ENCODE peak calls at places on chromosomes 16 and 17, in five cellular contexts. B is Peyer's patch, Y is K562, I is testis, Z is endothelial cell of umbilical vein. V is an unnamed sample.

GRCh38 chr16:67199011-67199807 is at the start of gene ELMO3:
- DNase-seq in Y (no peak), Z (no peak), B (peak), I (peak), V (no peak)

GRCh38 chr16:4371481-4372314 is at the start of gene VASN:
- DNase-seq in Z (peak), Y (peak), B (peak), I (peak), V (peak)

GRCh38 chr16:82311528-82311927 is 141.5 kb upstream of the MPHOSPH6 start:
- DNase-seq in Z (no peak), Y (no peak), I (no peak), B (no peak), V (no peak)

GRCh38 chr16:58138852-58139251 is 9.7 kb upstream of the CFAP20 start:
- DNase-seq in I (no peak), Y (no peak), B (no peak), Z (no peak), V (no peak)

GRCh38 chr17:79045830-79046500 is 22.0 kb downstream of the C1QTNF1 start:
- DNase-seq in Y (peak), Z (peak), I (peak), B (peak), V (peak)

GRCh38 chr17:18916816-18917496 is 35.0 kb upstream of the SLC5A10 start:
- DNase-seq in I (no peak), B (no peak), Y (no peak), Z (no peak), V (no peak)

GRCh38 chr17:59287452-59287851 is 44.0 kb upstream of the YPEL2 start:
- DNase-seq in Z (peak), I (no peak), Y (peak), B (no peak), V (no peak)

GRCh38 chr17:29140051-29140582 is 40.1 kb downstream of the MYO18A start:
- DNase-seq in I (peak), Y (peak), Z (peak), B (peak), V (peak)

GRCh38 chr16:3115561-3115960 is 3.2 kb downstream of the ZNF205 start:
- DNase-seq in Y (no peak), B (no peak), I (no peak), Z (no peak), V (no peak)

GRCh38 chr17:8087942-8088230 is 370 bp upstream of the ALOX12B start:
- DNase-seq in I (no peak), Z (no peak), Y (no peak), B (no peak), V (no peak)

GRCh38 chr16:19008245-19008644 is 24.5 kb downstream of the TMC7 start:
- DNase-seq in B (no peak), Y (no peak), I (no peak), Z (no peak), V (no peak)

GRCh38 chr17:41800601-41801373 is 11.0 kb downstream of the P3H4 start:
- DNase-seq in Z (no peak), B (peak), Y (peak), I (no peak), V (peak)

GRCh38 chr16:17072104-17072503 is 398.7 kb downstream of the XYLT1 start:
- DNase-seq in B (no peak), Y (no peak), I (no peak), Z (no peak), V (no peak)

GRCh38 chr16:69404275-69404805 is 18.5 kb upstream of the TERF2 start:
- DNase-seq in Z (peak), Y (peak), I (peak), B (peak), V (peak)

GRCh38 chr16:69171325-69172095 is 15.5 kb upstream of the SNTB2 start:
- DNase-seq in B (no peak), I (no peak), Y (no peak), Z (no peak), V (no peak)

GRCh38 chr17:62591323-62591722 is 36.1 kb upstream of the MRC2 start:
- DNase-seq in I (no peak), Y (no peak), B (no peak), Z (no peak), V (no peak)

GRCh38 chr16:68091604-68092261 is 6.6 kb downstream of the NFATC3 start:
- DNase-seq in I (no peak), Y (no peak), B (no peak), Z (peak), V (no peak)

GRCh38 chr17:32569171-32570080 is 82.6 kb downstream of the CDK5R1 start:
- DNase-seq in Y (no peak), Z (peak), I (no peak), B (peak), V (no peak)

GRCh38 chr17:50889528-50890118 is 23.5 kb upstream of the TOB1 start:
- DNase-seq in B (no peak), I (no peak), Y (peak), Z (no peak), V (no peak)

GRCh38 chr16:9047689-9048301 is 43.6 kb upstream of the HAPSTR1 start:
- DNase-seq in B (peak), Z (peak), I (peak), Y (peak), V (peak)

GRCh38 chr17:28763804-28764266 is 20.0 kb downstream of the TRAF4 start:
- DNase-seq in I (peak), Z (peak), Y (peak), B (peak), V (peak)

GRCh38 chr16:60740033-60740696 is 1296.1 kb downstream of the CDH8 start:
- DNase-seq in Z (no peak), I (no peak), Y (no peak), B (no peak), V (no peak)

GRCh38 chr17:7440113-7440822 is 956 bp downstream of the FGF11 start:
- DNase-seq in Y (peak), B (peak), Z (peak), I (peak), V (peak)

GRCh38 chr17:57085448-57086068 is 512 bp downstream of the AKAP1 start:
- DNase-seq in Y (peak), Z (peak), B (peak), I (peak), V (peak)

GRCh38 chr17:1071103-1071825 is 74.3 kb downstream of the TIMM22 start:
- DNase-seq in I (no peak), Z (no peak), Y (no peak), B (no peak), V (no peak)

GRCh38 chr17:63399856-63400255 is 46.2 kb downstream of the CYB561 start:
- DNase-seq in I (peak), B (peak), Z (no peak), Y (no peak), V (peak)

GRCh38 chr17:54937018-54937417 is 31.4 kb downstream of the COX11 start:
- DNase-seq in B (no peak), I (no peak), Y (no peak), Z (no peak), V (no peak)

GRCh38 chr17:5078106-5079028 is at the start of gene ZFP3:
- DNase-seq in I (peak), B (peak), Z (peak), Y (no peak), V (peak)
- TF ChIP-seq POLR2A in I (no peak), B (peak), Z (no peak), Y (no peak), V (no peak)

GRCh38 chr17:75111777-75112176 is 2.0 kb downstream of the ARMC7 start:
- DNase-seq in Y (no peak), Z (no peak), I (no peak), B (no peak), V (no peak)

GRCh38 chr17:75110307-75110937 is 653 bp downstream of the ARMC7 start:
- DNase-seq in Z (no peak), I (peak), Y (no peak), B (no peak), V (no peak)

GRCh38 chr17:75109047-75109406 is 742 bp upstream of the ARMC7 start:
- DNase-seq in B (no peak), Y (no peak), Z (no peak), I (no peak), V (no peak)

GRCh38 chr17:75108193-75108592 is 1.6 kb upstream of the ARMC7 start:
- DNase-seq in Y (no peak), B (no peak), I (no peak), Z (no peak), V (no peak)

DNA sequence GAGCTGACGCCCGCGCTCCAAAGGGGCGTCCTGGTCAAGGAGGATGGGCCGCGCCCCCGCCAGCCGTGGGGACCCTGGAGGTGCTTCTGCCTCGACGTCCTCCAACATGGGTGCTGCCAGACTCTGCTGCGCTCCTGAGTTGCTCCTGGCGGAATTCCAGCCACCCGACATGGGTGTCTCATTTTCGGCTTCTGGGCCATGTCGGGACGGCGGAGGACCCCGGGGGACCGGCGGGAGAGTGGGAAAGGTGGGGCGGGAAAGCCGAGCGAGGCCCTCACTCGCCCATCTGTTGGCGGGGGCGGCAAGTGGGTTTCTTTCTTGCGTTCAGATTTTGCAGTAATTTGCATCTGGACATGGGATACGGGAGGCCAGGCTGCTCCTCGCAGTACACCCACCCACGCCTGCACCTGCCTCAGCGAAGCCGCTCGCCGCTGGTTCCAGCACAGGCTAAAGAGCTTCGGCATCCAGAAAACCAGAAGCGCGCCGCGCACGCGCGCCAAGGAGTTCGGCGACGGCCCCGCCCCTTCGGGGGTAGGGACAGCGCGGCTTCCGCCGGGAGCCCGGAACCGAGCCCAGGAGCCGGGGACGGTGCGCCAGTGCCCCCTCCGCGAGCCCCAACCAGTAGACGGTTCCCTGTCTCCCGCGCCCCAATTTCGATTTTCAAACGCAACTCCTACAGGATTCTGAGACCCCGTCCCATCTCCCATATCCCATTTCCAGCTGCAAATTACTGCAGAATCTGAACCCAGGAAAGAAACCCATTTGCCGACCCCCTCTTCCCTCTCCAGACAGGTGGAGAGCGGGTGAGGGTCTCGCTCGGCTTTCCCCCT is at the start of gene ARMC7:
- DNase-seq in I (peak), Z (peak), B (peak), Y (peak), V (peak)
- TF ChIP-seq POLR2A in I (no peak), Z (peak), B (peak), Y (peak), V (peak)

GRCh38 chr17:65562206-65562531 is 721 bp upstream of the AXIN2 start:
- DNase-seq in Z (peak), I (no peak), B (no peak), Y (no peak), V (no peak)
- TF ChIP-seq POLR2A in Z (no peak), I (no peak), B (no peak), Y (no peak), V (no peak)

GRCh38 chr17:40355123-40355803 is 9.3 kb downstream of the GJD3 start:
- DNase-seq in Y (peak), I (peak), Z (peak), B (peak), V (peak)
- TF ChIP-seq POLR2A in Y (no peak), I (no peak), Z (no peak), B (no peak), V (peak)

GRCh38 chr17:37190493-37190892 is 185.3 kb upstream of the C17orf78 start:
- DNase-seq in B (no peak), Y (no peak), I (no peak), Z (no peak), V (no peak)

GRCh38 chr17:37191219-37191618 is 184.6 kb upstream of the C17orf78 start:
- DNase-seq in Y (no peak), Z (peak), I (no peak), B (no peak), V (no peak)

GRCh38 chr17:37188157-37188556 is 187.6 kb upstream of the C17orf78 start:
- DNase-seq in I (no peak), Y (no peak), B (no peak), Z (no peak), V (no peak)

GRCh38 chr17:37182786-37183185 is 193.0 kb upstream of the C17orf78 start:
- DNase-seq in Y (no peak), B (no peak), I (no peak), Z (peak), V (no peak)

DNA sequence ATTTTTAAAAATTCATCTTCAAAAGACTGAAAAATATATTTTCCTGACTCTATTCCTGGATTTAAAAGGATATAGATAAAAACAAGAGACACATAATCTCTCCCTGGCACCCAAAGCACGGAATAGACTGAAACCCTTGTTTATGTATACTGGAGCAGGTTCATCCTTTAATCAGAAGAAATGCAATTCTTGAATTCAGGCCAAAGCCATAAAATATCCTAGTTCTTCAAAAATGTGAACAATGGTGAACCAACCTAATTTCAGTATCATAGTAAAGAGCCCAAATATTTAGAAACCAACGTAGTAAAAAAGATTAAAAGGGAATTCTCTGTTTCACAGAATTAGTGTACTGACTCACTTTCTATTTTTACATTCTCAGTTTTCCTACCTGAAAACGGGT is 188.5 kb upstream of the C17orf78 start:
- DNase-seq in I (no peak), Z (no peak), B (no peak), Y (no peak), V (no peak)
- TF ChIP-seq POLR2A in I (no peak), Z (no peak), B (no peak), Y (no peak), V (no peak)

DNA sequence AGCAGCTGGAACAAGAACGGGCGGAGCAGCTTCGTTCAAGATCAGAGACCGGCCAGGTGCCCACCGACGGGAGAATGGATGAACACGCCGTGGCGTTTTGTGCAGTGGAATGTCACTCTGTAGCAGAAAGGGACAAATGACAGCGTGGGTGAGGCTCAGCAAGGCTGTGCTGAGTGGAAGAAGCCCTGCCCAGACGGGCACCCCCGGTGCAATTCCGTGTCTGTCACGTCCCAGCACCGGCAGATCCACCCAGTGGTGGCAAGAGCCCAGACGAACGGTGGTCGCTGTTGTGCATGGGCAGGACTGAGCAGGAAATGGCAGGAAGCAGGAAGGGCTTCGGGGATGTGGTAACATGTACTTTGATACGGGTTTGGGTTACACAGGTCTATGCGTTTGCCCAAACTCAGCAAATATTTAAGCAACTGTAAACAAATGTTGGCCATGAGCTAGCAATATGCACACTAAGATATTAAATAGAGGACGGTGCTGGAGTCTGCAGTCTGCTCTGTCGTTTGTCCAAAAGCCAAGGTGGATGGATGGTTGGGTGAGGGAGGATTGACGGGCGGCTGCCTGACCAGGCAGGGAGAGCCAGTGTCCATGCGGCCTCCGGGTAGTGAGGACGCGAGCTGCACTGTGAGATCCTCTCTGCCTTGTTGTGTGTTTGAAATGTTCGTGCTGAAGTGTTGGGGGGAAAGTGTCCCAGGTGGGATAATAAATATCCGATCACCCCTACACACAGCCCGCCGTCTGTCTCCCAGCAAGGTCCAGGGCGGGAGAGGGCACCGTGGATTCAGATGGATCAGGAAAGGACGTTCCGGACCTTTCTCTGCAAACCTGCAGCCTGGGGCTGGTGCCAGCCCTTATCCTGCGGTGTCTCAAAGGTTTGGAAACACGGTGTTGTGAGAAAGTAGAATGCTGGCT is 48.4 kb downstream of the COX4I1 start:
- DNase-seq in Y (no peak), I (no peak), Z (no peak), B (peak), V (no peak)
- TF ChIP-seq POLR2A in Y (no peak), I (no peak), Z (no peak), B (no peak), V (no peak)

GRCh38 chr16:88591577-88592021 is 21.4 kb downstream of the ZC3H18 start:
- DNase-seq in Y (no peak), B (peak), I (peak), Z (no peak), V (no peak)
- TF ChIP-seq POLR2A in Y (no peak), B (no peak), I (no peak), Z (no peak), V (no peak)